ENCODE peak calls at places on chromosome 18, in eight cellular contexts. One of them, this sample, is unnamed.

GRCh38 chr18:21868770-21869169 is 128.2 kb downstream of the MIB1 start:
- DNase-seq in type B pancreatic cell: no peak
- DNase-seq in fibroblast of mammary gland: no peak
- DNase-seq in glutamatergic neuron: no peak
- DNase-seq in CD8-positive, alpha-beta T cell: no peak
- DNase-seq in Caco-2: no peak
- DNase-seq in osteocyte: no peak
- DNase-seq in breast epithelium: no peak
- DNase-seq in this sample: no peak

GRCh38 chr18:50193796-50194622 is 938 bp downstream of the MYO5B start:
- DNase-seq in type B pancreatic cell: no peak
- DNase-seq in fibroblast of mammary gland: no peak
- DNase-seq in glutamatergic neuron: peak; percentile 34
- DNase-seq in CD8-positive, alpha-beta T cell: no peak
- DNase-seq in Caco-2: peak; percentile 19
- DNase-seq in osteocyte: no peak
- DNase-seq in breast epithelium: peak; percentile 20
- DNase-seq in this sample: no peak

GRCh38 chr18:57837917-57838548 is 34.9 kb upstream of the ATP8B1 start:
- DNase-seq in type B pancreatic cell: no peak
- DNase-seq in fibroblast of mammary gland: no peak
- DNase-seq in glutamatergic neuron: no peak
- DNase-seq in CD8-positive, alpha-beta T cell: no peak
- DNase-seq in Caco-2: no peak
- DNase-seq in osteocyte: no peak
- DNase-seq in breast epithelium: no peak
- DNase-seq in this sample: no peak

GRCh38 chr18:62984656-62985315 is 269.4 kb downstream of the PHLPP1 start:
- DNase-seq in type B pancreatic cell: no peak
- DNase-seq in fibroblast of mammary gland: no peak
- DNase-seq in glutamatergic neuron: no peak
- DNase-seq in CD8-positive, alpha-beta T cell: no peak
- DNase-seq in Caco-2: no peak
- DNase-seq in osteocyte: no peak
- DNase-seq in breast epithelium: no peak
- DNase-seq in this sample: no peak

GRCh38 chr18:52677991-52678390 is 338.0 kb downstream of the DCC start:
- DNase-seq in type B pancreatic cell: no peak
- DNase-seq in fibroblast of mammary gland: no peak
- DNase-seq in glutamatergic neuron: no peak
- DNase-seq in CD8-positive, alpha-beta T cell: no peak
- DNase-seq in Caco-2: no peak
- DNase-seq in osteocyte: no peak
- DNase-seq in breast epithelium: no peak
- DNase-seq in this sample: no peak

GRCh38 chr18:74116628-74117554 is 30.7 kb downstream of the FBXO15 start:
- DNase-seq in type B pancreatic cell: no peak
- DNase-seq in fibroblast of mammary gland: peak; percentile 68
- DNase-seq in glutamatergic neuron: no peak
- DNase-seq in CD8-positive, alpha-beta T cell: no peak
- DNase-seq in Caco-2: no peak
- DNase-seq in osteocyte: no peak
- DNase-seq in breast epithelium: no peak
- DNase-seq in this sample: no peak

GRCh38 chr18:44458777-44459176 is 221.9 kb upstream of the SETBP1 start:
- DNase-seq in type B pancreatic cell: no peak
- DNase-seq in fibroblast of mammary gland: peak; percentile 92
- DNase-seq in glutamatergic neuron: no peak
- DNase-seq in CD8-positive, alpha-beta T cell: no peak
- DNase-seq in Caco-2: no peak
- DNase-seq in osteocyte: no peak
- DNase-seq in breast epithelium: no peak
- DNase-seq in this sample: no peak

GRCh38 chr18:11726556-11726955 is 37.5 kb downstream of the GNAL start:
- DNase-seq in type B pancreatic cell: no peak
- DNase-seq in fibroblast of mammary gland: peak; percentile 17
- DNase-seq in glutamatergic neuron: no peak
- DNase-seq in CD8-positive, alpha-beta T cell: no peak
- DNase-seq in Caco-2: no peak
- DNase-seq in osteocyte: no peak
- DNase-seq in breast epithelium: no peak
- DNase-seq in this sample: no peak

GRCh38 chr18:79182047-79182713 is 113.0 kb downstream of the ATP9B start:
- DNase-seq in type B pancreatic cell: no peak
- DNase-seq in fibroblast of mammary gland: no peak
- DNase-seq in glutamatergic neuron: no peak
- DNase-seq in CD8-positive, alpha-beta T cell: no peak
- DNase-seq in Caco-2: no peak
- DNase-seq in osteocyte: no peak
- DNase-seq in breast epithelium: no peak
- DNase-seq in this sample: no peak

GRCh38 chr18:22827216-22827615 is 105.9 kb upstream of the RBBP8 start:
- DNase-seq in type B pancreatic cell: no peak
- DNase-seq in fibroblast of mammary gland: peak; percentile 44
- DNase-seq in glutamatergic neuron: no peak
- DNase-seq in CD8-positive, alpha-beta T cell: no peak
- DNase-seq in Caco-2: no peak
- DNase-seq in osteocyte: no peak
- DNase-seq in breast epithelium: no peak
- DNase-seq in this sample: no peak

GRCh38 chr18:79552696-79553095 is 126.9 kb upstream of the CTDP1 start:
- DNase-seq in type B pancreatic cell: no peak
- DNase-seq in fibroblast of mammary gland: no peak
- DNase-seq in glutamatergic neuron: no peak
- DNase-seq in CD8-positive, alpha-beta T cell: no peak
- DNase-seq in Caco-2: no peak
- DNase-seq in osteocyte: peak; percentile 78
- DNase-seq in breast epithelium: no peak
- DNase-seq in this sample: peak; percentile 77

GRCh38 chr18:22176622-22177495 is 7.5 kb downstream of the GATA6 start:
- DNase-seq in type B pancreatic cell: no peak
- DNase-seq in fibroblast of mammary gland: no peak
- DNase-seq in glutamatergic neuron: no peak
- DNase-seq in CD8-positive, alpha-beta T cell: no peak
- DNase-seq in Caco-2: no peak
- DNase-seq in osteocyte: no peak
- DNase-seq in breast epithelium: no peak
- DNase-seq in this sample: peak; percentile 82

DNA sequence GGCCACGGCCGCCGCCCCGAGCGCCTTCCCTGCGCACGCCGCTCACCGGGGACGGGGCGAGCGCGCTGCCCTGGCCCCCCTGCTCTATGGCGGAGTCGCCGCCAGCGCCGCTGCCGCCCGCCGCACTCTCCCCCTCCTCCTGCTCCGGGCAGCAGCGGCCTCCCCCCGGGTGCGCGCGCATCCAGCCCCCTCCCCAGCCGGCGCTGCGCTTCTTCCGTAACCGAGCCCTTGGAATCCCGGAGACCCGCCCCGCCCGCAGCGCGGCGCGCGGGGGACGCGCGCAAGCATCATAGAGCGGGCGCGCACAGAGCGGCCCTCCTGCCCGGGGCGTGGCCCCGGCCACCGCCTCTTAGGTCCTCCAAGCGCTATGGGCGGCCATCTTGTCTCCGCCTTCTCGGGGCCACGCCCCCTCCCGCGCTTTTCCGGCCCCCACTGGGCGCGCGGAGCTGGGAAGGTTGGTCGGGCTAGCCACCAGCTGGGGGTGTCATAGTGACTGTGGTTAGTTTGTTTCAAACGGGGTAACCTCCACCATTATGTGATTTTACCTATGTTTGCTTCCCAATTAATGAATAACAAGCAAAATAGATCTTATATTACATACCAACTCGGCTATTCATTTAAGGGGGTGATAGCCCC is at the start of gene MBD2:
- DNase-seq in type B pancreatic cell: peak; percentile 94
- DNase-seq in fibroblast of mammary gland: peak; percentile 92
- DNase-seq in glutamatergic neuron: peak; percentile 93
- DNase-seq in CD8-positive, alpha-beta T cell: peak; percentile 90
- DNase-seq in Caco-2: peak; percentile 92
- DNase-seq in osteocyte: peak; percentile 97
- DNase-seq in breast epithelium: peak; percentile 91
- DNase-seq in this sample: peak; percentile 100
- TF ChIP-seq CTCF in type B pancreatic cell: peak; percentile 23
- TF ChIP-seq CTCF in fibroblast of mammary gland: peak; percentile 1
- TF ChIP-seq CTCF in glutamatergic neuron: no peak
- TF ChIP-seq CTCF in CD8-positive, alpha-beta T cell: no peak
- TF ChIP-seq CTCF in Caco-2: no peak
- TF ChIP-seq CTCF in osteocyte: peak; percentile 43
- TF ChIP-seq CTCF in breast epithelium: no peak
- TF ChIP-seq CTCF in this sample: no peak

GRCh38 chr18:75276813-75277628 is 66.4 kb downstream of the TSHZ1 start:
- DNase-seq in type B pancreatic cell: no peak
- DNase-seq in fibroblast of mammary gland: peak; percentile 77
- DNase-seq in glutamatergic neuron: no peak
- DNase-seq in CD8-positive, alpha-beta T cell: no peak
- DNase-seq in Caco-2: no peak
- DNase-seq in osteocyte: no peak
- DNase-seq in breast epithelium: no peak
- DNase-seq in this sample: no peak

GRCh38 chr18:75269696-75270095 is 59.1 kb downstream of the TSHZ1 start:
- DNase-seq in type B pancreatic cell: no peak
- DNase-seq in fibroblast of mammary gland: no peak
- DNase-seq in glutamatergic neuron: no peak
- DNase-seq in CD8-positive, alpha-beta T cell: no peak
- DNase-seq in Caco-2: no peak
- DNase-seq in osteocyte: no peak
- DNase-seq in breast epithelium: no peak
- DNase-seq in this sample: no peak

GRCh38 chr18:75277629-75277966 is 67.0 kb downstream of the TSHZ1 start:
- DNase-seq in type B pancreatic cell: no peak
- DNase-seq in fibroblast of mammary gland: no peak
- DNase-seq in glutamatergic neuron: no peak
- DNase-seq in CD8-positive, alpha-beta T cell: no peak
- DNase-seq in Caco-2: no peak
- DNase-seq in osteocyte: no peak
- DNase-seq in breast epithelium: no peak
- DNase-seq in this sample: no peak

GRCh38 chr18:75275226-75275625 is 64.6 kb downstream of the TSHZ1 start:
- DNase-seq in type B pancreatic cell: no peak
- DNase-seq in fibroblast of mammary gland: no peak
- DNase-seq in glutamatergic neuron: no peak
- DNase-seq in CD8-positive, alpha-beta T cell: no peak
- DNase-seq in Caco-2: no peak
- DNase-seq in osteocyte: no peak
- DNase-seq in breast epithelium: no peak
- DNase-seq in this sample: no peak

DNA sequence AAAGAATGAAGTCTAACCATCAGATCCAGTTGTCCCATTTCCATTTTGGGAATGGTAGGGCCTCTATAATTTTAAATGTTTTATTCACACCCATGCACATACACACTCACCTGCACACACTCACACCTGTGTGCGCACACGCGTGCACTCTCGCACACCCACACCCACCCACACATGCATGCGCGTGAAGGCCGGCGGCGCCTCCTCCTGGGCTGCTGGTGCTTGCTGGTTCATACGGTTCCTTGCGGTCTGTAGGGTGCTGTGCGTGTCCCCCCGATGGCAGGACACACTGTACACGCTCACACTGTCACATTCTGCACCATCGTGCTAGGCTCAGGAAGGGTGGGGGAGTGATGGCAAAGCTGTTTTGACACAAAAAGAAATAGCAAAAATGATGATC is 63.2 kb downstream of the TSHZ1 start:
- DNase-seq in type B pancreatic cell: no peak
- DNase-seq in fibroblast of mammary gland: no peak
- DNase-seq in glutamatergic neuron: no peak
- DNase-seq in CD8-positive, alpha-beta T cell: no peak
- DNase-seq in Caco-2: no peak
- DNase-seq in osteocyte: no peak
- DNase-seq in breast epithelium: no peak
- DNase-seq in this sample: peak; percentile 67
- TF ChIP-seq CTCF in type B pancreatic cell: no peak
- TF ChIP-seq CTCF in fibroblast of mammary gland: no peak
- TF ChIP-seq CTCF in glutamatergic neuron: no peak
- TF ChIP-seq CTCF in CD8-positive, alpha-beta T cell: no peak
- TF ChIP-seq CTCF in Caco-2: no peak
- TF ChIP-seq CTCF in osteocyte: no peak
- TF ChIP-seq CTCF in breast epithelium: no peak
- TF ChIP-seq CTCF in this sample: no peak

GRCh38 chr18:48453330-48454063 is 44.3 kb upstream of the ZBTB7C start:
- DNase-seq in type B pancreatic cell: no peak
- DNase-seq in fibroblast of mammary gland: no peak
- DNase-seq in glutamatergic neuron: no peak
- DNase-seq in CD8-positive, alpha-beta T cell: no peak
- DNase-seq in Caco-2: no peak
- DNase-seq in osteocyte: no peak
- DNase-seq in breast epithelium: peak; percentile 74
- DNase-seq in this sample: no peak
- TF ChIP-seq CTCF in type B pancreatic cell: no peak
- TF ChIP-seq CTCF in fibroblast of mammary gland: no peak
- TF ChIP-seq CTCF in glutamatergic neuron: no peak
- TF ChIP-seq CTCF in CD8-positive, alpha-beta T cell: no peak
- TF ChIP-seq CTCF in Caco-2: no peak
- TF ChIP-seq CTCF in osteocyte: no peak
- TF ChIP-seq CTCF in breast epithelium: no peak
- TF ChIP-seq CTCF in this sample: no peak

DNA sequence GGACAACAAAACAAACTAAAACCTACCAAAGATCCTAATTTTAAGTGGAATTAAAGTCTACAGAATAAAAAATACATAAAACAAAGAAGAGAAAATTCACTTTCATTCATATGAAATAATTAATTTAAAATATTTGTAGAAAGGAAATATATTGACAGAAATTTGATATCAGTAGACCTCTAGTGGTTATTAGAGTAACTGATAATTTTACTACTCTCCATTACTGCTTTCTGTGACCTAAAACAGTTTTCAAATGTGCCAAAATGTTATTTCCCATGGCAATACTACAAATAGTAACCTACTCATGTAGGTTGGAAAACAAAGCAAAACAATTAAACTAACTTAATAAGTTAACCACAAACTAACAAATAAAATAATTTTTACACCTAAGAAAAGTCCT is 147.1 kb downstream of the NOL4 start:
- DNase-seq in type B pancreatic cell: no peak
- DNase-seq in fibroblast of mammary gland: no peak
- DNase-seq in glutamatergic neuron: no peak
- DNase-seq in CD8-positive, alpha-beta T cell: no peak
- DNase-seq in Caco-2: no peak
- DNase-seq in osteocyte: no peak
- DNase-seq in breast epithelium: no peak
- DNase-seq in this sample: no peak
- TF ChIP-seq CTCF in type B pancreatic cell: peak; percentile 66
- TF ChIP-seq CTCF in fibroblast of mammary gland: peak; percentile 16
- TF ChIP-seq CTCF in glutamatergic neuron: peak; percentile 40
- TF ChIP-seq CTCF in CD8-positive, alpha-beta T cell: no peak
- TF ChIP-seq CTCF in Caco-2: no peak
- TF ChIP-seq CTCF in osteocyte: peak; percentile 49
- TF ChIP-seq CTCF in breast epithelium: no peak
- TF ChIP-seq CTCF in this sample: no peak

GRCh38 chr18:54229660-54230059 is 5.2 kb upstream of the MBD2 start:
- DNase-seq in type B pancreatic cell: no peak
- DNase-seq in fibroblast of mammary gland: no peak
- DNase-seq in glutamatergic neuron: no peak
- DNase-seq in CD8-positive, alpha-beta T cell: no peak
- DNase-seq in Caco-2: no peak
- DNase-seq in osteocyte: no peak
- DNase-seq in breast epithelium: no peak
- DNase-seq in this sample: no peak
- TF ChIP-seq CTCF in type B pancreatic cell: no peak
- TF ChIP-seq CTCF in fibroblast of mammary gland: no peak
- TF ChIP-seq CTCF in glutamatergic neuron: no peak
- TF ChIP-seq CTCF in CD8-positive, alpha-beta T cell: no peak
- TF ChIP-seq CTCF in Caco-2: no peak
- TF ChIP-seq CTCF in osteocyte: no peak
- TF ChIP-seq CTCF in breast epithelium: no peak
- TF ChIP-seq CTCF in this sample: no peak